ENCODE peak calls at places on chromosomes 2 and 18, in six cellular contexts. M is IMR-90, D is H1, S is mesenchymal stem cell, X is H9, Z is trophoblast cell. W is an unnamed sample. For H3K9me3, the result is how much of the 10 kb centered on the place peaks cover.

GRCh38 chr2:102304711-102305591 is 6.4 kb upstream of the IL1RL1 start:
- DNase-seq in M (no peak), D (no peak), S (peak), X (no peak), Z (no peak), W (no peak)

GRCh38 chr2:65789923-65790675 is 357.7 kb upstream of the SPRED2 start:
- DNase-seq in M (no peak), D (peak), S (no peak), X (no peak), Z (no peak), W (no peak)

GRCh38 chr2:201152999-201153398 is 29.9 kb upstream of the CASP10 start:
- DNase-seq in M (no peak), D (no peak), S (no peak), X (no peak), Z (no peak), W (no peak)

GRCh38 chr18:389658-390357 is 110.7 kb downstream of the COLEC12 start:
- DNase-seq in M (peak), D (no peak), S (peak), X (peak), Z (no peak), W (no peak)

GRCh38 chr2:168422584-168422983 is 33.5 kb upstream of the CERS6 start:
- DNase-seq in M (no peak), D (no peak), S (no peak), X (no peak), Z (no peak), W (no peak)

GRCh38 chr2:36512705-36513104 is 85.3 kb downstream of the FEZ2 start:
- DNase-seq in M (no peak), D (no peak), S (no peak), X (no peak), Z (peak), W (no peak)

GRCh38 chr18:48676756-48677368 is 138.0 kb downstream of the CTIF start:
- DNase-seq in M (peak), D (peak), S (peak), X (peak), Z (peak), W (peak)

GRCh38 chr2:23697676-23698075 is 229.2 kb downstream of the ATAD2B start:
- DNase-seq in M (peak), D (no peak), S (peak), X (no peak), Z (no peak), W (no peak)

GRCh38 chr2:201118957-201119848 is 3.2 kb downstream of the CFLAR start:
- DNase-seq in M (peak), D (no peak), S (peak), X (no peak), Z (no peak), W (no peak)

GRCh38 chr18:26480897-26481795 is 67.2 kb downstream of the KCTD1 start:
- DNase-seq in M (peak), D (no peak), S (peak), X (no peak), Z (no peak), W (no peak)

DNA sequence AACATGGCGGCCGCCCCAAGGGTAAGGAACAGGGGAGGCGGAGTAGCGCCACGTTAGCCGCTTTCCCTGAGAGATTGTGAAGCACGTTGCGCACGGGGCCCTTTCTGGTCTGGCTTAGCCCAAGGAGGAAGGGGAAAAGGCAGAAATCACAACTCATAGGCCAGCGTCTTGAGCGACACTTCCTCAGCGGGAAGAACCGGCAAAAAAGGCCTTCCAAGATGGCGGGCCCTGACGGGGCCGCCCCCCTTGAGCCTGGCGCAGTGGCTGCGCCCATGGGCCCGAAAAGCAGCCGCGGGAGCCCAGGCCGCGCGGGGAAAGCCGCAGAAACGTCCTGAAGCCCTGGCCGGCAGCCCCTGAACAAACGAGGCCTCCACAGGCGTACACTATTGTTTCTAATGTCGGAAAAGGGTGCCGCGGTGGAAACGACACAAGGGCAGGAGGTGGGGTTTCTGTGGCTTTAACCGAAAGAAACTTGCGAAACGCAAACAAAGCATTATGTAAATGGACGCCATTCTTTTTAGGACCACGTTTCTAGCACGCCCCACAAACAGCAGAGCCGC is 919 bp upstream of the PCBP1 start:
- DNase-seq in M (peak), D (peak), S (peak), X (peak), Z (peak), W (peak)
- H3K23ac ChIP-seq in M (peak), D (no peak), S (peak), X (peak), Z (no peak), W (peak)

DNA sequence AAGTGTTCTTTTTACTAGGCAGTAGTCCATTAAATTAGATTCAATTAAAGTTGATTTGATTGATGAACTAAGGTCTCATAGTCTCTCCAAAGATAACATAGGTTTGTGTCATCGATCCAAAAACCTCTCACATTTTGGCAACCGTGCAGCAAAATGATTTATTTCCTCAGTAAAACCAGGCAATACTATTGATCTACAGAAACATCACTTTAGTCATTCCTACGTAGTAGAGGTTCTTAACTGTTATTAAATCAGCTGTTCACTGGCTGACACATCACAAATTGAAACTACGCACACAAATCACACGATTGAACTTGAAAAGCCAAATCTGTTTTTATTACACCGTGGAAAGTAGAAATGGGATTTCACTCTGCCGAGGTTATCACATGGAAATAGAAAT is 262.4 kb downstream of the CDH20 start:
- DNase-seq in M (no peak), D (no peak), S (no peak), X (no peak), Z (no peak), W (no peak)
- H2AK5ac ChIP-seq in M (no peak), D (no peak), S (no peak), X (no peak), Z (no peak), W (no peak)

GRCh38 chr2:10824191-10824590 is 11.6 kb upstream of the PDIA6 start:
- DNase-seq in M (no peak), D (no peak), S (no peak), X (no peak), Z (no peak), W (no peak)
- H3K9me3 ChIP-seq in M (under half), D (under half), S (under half), X (under half), Z (under half), W (under half)

DNA sequence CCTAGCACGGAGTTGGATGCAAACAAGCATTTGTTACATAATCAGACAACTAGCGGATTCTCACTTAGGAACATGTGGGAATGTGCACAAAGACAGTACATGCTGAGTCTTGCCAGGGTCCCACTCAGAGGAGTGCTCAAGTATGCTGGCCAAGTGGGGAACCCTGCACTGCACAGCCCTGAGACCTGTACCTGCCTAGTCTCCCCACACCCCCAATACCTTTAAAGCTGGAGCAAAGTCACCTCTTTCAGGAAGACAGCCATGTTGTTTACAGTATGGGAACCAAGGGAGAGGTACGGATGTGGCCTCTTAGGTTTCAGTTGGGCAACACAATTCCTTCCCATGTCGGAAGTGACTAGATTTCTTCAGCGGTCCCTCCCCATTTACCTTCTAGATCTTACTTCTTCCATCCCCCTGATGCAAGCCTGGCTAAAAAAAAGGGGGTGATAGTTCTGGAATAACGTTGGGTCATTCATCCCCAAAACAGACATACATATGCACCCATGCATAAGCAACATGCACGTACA is 10.7 kb downstream of the CXCR1 start:
- DNase-seq in M (no peak), D (no peak), S (no peak), X (no peak), Z (no peak), W (no peak)
- H3K23ac ChIP-seq in M (no peak), D (no peak), S (no peak), X (no peak), Z (no peak), W (no peak)

DNA sequence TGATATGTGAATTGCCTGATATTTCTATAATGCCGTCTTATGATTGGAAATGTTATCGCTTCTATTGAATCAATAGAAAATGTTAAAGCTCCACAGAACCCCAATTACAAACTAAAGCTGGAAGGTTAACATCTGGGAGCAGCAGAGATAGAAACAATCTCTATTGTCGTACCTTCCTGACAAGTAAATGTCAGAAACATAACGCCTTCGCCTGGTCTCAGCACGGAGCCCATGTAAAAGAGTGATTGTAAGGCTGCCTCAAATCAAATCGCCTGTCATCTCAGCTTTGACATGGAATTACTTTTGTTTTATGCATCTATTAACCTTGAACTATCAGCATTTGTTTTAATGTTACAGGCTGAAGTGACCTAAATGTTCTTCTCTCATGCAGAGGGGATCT is 885.9 kb upstream of the PIK3C3 start:
- DNase-seq in M (no peak), D (no peak), S (no peak), X (no peak), Z (no peak), W (no peak)
- H2AK5ac ChIP-seq in M (no peak), D (no peak), S (no peak), X (no peak), Z (no peak), W (no peak)

GRCh38 chr2:196653843-196654242 is 14.3 kb downstream of the CCDC150 start:
- DNase-seq in M (no peak), D (no peak), S (no peak), X (no peak), Z (no peak), W (no peak)

GRCh38 chr2:196657332-196657731 is 17.8 kb downstream of the CCDC150 start:
- DNase-seq in M (no peak), D (no peak), S (no peak), X (no peak), Z (no peak), W (no peak)

GRCh38 chr2:196649202-196649601 is 9.7 kb downstream of the CCDC150 start:
- DNase-seq in M (no peak), D (no peak), S (no peak), X (no peak), Z (no peak), W (no peak)

GRCh38 chr2:196651387-196652094 is 12.0 kb downstream of the CCDC150 start:
- DNase-seq in M (no peak), D (no peak), S (no peak), X (no peak), Z (no peak), W (no peak)

GRCh38 chr2:196652869-196653268 is 13.4 kb downstream of the CCDC150 start:
- DNase-seq in M (no peak), D (no peak), S (no peak), X (no peak), Z (no peak), W (no peak)
- H3K9me3 ChIP-seq in M (under half), D (half or more), S (half or more), X (under half), Z (under half), W (under half)

GRCh38 chr2:144152817-144153271 is 367.1 kb downstream of the ZEB2 start:
- DNase-seq in M (peak), D (no peak), S (peak), X (no peak), Z (peak), W (no peak)

GRCh38 chr2:144156736-144157645 is 362.9 kb downstream of the ZEB2 start:
- DNase-seq in M (no peak), D (no peak), S (no peak), X (no peak), Z (no peak), W (no peak)

GRCh38 chr2:144151405-144151804 is 368.5 kb downstream of the ZEB2 start:
- DNase-seq in M (no peak), D (no peak), S (no peak), X (no peak), Z (no peak), W (no peak)

GRCh38 chr2:144151877-144152276 is 368.0 kb downstream of the ZEB2 start:
- DNase-seq in M (no peak), D (no peak), S (peak), X (no peak), Z (no peak), W (no peak)

GRCh38 chr2:144154205-144154604 is 365.7 kb downstream of the ZEB2 start:
- DNase-seq in M (no peak), D (no peak), S (no peak), X (no peak), Z (no peak), W (no peak)
- H3K23ac ChIP-seq in M (no peak), D (no peak), S (no peak), X (no peak), Z (no peak), W (no peak)

GRCh38 chr18:58144671-58145285 is 100.8 kb downstream of the NEDD4L start:
- DNase-seq in M (no peak), D (no peak), S (no peak), X (no peak), Z (no peak), W (no peak)

GRCh38 chr18:58144106-58144505 is 100.1 kb downstream of the NEDD4L start:
- DNase-seq in M (no peak), D (no peak), S (no peak), X (no peak), Z (no peak), W (no peak)

GRCh38 chr18:58148954-58149471 is 105.0 kb downstream of the NEDD4L start:
- DNase-seq in M (no peak), D (no peak), S (no peak), X (no peak), Z (no peak), W (no peak)

GRCh38 chr18:58143391-58143790 is 99.4 kb downstream of the NEDD4L start:
- DNase-seq in M (peak), D (no peak), S (peak), X (no peak), Z (peak), W (no peak)

DNA sequence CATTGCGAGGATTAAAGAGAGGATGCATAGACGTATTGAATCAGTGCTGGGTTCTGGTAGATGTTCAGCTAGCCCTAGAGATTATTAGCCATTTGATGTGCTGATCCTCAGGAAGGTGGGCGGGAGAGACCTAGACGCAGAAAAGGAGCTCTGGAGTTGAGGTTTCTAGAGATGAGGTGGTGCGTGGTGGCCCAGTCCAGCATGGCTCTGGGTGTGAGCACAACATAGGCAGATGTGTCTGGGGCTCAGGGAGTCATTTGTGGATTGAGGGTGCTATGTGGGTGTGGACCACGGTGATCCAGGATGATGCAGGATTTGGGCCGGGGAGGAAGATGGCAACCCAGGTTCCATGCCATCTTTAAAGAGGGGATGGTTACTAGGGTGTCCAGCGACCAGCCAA is 102.1 kb downstream of the NEDD4L start:
- DNase-seq in M (no peak), D (no peak), S (no peak), X (no peak), Z (no peak), W (no peak)
- H2AK5ac ChIP-seq in M (no peak), D (no peak), S (no peak), X (no peak), Z (no peak), W (no peak)

DNA sequence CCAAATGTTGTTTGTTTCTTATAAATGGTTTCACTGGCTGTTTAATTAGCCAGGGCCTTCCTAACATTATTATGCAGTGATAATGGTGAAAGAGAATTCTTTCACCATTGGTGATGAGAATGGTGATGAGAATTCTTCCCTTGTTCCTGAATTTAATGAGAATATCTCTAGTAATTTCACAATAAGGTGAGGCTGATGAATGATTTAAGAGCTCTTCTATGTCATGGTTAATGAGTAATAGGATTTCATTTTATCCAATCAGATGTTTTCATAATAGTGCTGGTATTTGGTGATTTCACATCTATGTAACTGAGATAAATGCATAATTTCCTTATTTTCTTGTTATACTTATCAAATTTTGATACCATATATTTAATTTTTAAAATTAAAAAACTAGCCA is 535.7 kb upstream of the ZEB2 start:
- DNase-seq in M (no peak), D (no peak), S (no peak), X (no peak), Z (no peak), W (no peak)
- H3K9me3 ChIP-seq in M (under half), D (under half), S (under half), X (under half), Z (under half), W (under half)